ENCODE peak calls at places on chromosomes 7 and 10, in ten cellular contexts. Q is lung microvascular endothelial cell; C is LoVo; G is cardiac fibroblast; Z is central memory CD4-positive, alpha-beta T cell; O is tibial artery; X is kidney tubule cell; B is iPS-NIHi11; M is GM06990; E is mesendoderm. P is an unnamed sample.

GRCh38 chr7:22193361-22194016 is 163.5 kb downstream of the RAPGEF5 start:
- DNase-seq in Q (no peak), C (no peak), G (peak; percentile 26), Z (no peak), O (peak; percentile 33), X (peak; percentile 6), B (peak; percentile 63), M (no peak), E (peak; percentile 92), P (no peak)

GRCh38 chr7:102111758-102112119 is 174.9 kb upstream of the SH2B2 start:
- DNase-seq in Q (no peak), C (no peak), G (no peak), Z (no peak), O (no peak), X (no peak), B (peak; percentile 44), M (no peak), E (no peak), P (no peak)

GRCh38 chr10:25059990-25060389 is 43.6 kb downstream of the THNSL1 start:
- DNase-seq in Q (peak; percentile 62), C (peak; percentile 85), G (peak; percentile 92), Z (no peak), O (peak; percentile 83), X (peak; percentile 87), B (peak; percentile 31), M (no peak), E (peak; percentile 53), P (peak; percentile 77)

GRCh38 chr7:121235221-121235620 is 93.6 kb upstream of the WNT16 start:
- DNase-seq in Q (no peak), C (no peak), G (no peak), Z (no peak), O (no peak), X (no peak), B (no peak), M (no peak), E (no peak), P (no peak)

GRCh38 chr7:135174941-135175340 is 4.4 kb upstream of the CYREN start:
- DNase-seq in Q (no peak), C (no peak), G (no peak), Z (no peak), O (no peak), X (no peak), B (no peak), M (no peak), E (no peak), P (no peak)

GRCh38 chr10:59000162-59000825 is 176.1 kb upstream of the PHYHIPL start:
- DNase-seq in Q (no peak), C (no peak), G (no peak), Z (no peak), O (no peak), X (no peak), B (no peak), M (no peak), E (no peak), P (no peak)

GRCh38 chr10:82982110-82982608 is 1107.2 kb downstream of the NRG3 start:
- DNase-seq in Q (peak; percentile 12), C (no peak), G (peak; percentile 81), Z (no peak), O (no peak), X (peak; percentile 96), B (no peak), M (no peak), E (peak; percentile 75), P (peak; percentile 76)

GRCh38 chr10:51783907-51784306 is 84.5 kb upstream of the CSTF2T start:
- DNase-seq in Q (no peak), C (no peak), G (no peak), Z (no peak), O (no peak), X (no peak), B (no peak), M (no peak), E (no peak), P (no peak)

GRCh38 chr7:20076835-20077234 is 140.3 kb downstream of the MACC1 start:
- DNase-seq in Q (no peak), C (no peak), G (no peak), Z (no peak), O (no peak), X (no peak), B (no peak), M (no peak), E (no peak), P (no peak)

GRCh38 chr10:53598914-53599313 is 826.3 kb upstream of the MBL2 start:
- DNase-seq in Q (no peak), C (no peak), G (no peak), Z (no peak), O (no peak), X (peak; percentile 90), B (peak; percentile 26), M (no peak), E (peak; percentile 98), P (no peak)

GRCh38 chr10:97550336-97551149 is 22.0 kb upstream of the ANKRD2 start:
- DNase-seq in Q (no peak), C (no peak), G (no peak), Z (no peak), O (no peak), X (no peak), B (peak; percentile 37), M (no peak), E (peak; percentile 58), P (no peak)

GRCh38 chr10:131144711-131145375 is 166.7 kb downstream of the TCERG1L start:
- DNase-seq in Q (no peak), C (no peak), G (no peak), Z (no peak), O (no peak), X (no peak), B (no peak), M (no peak), E (no peak), P (no peak)

GRCh38 chr10:99532687-99533495 is at the start of gene NKX2-3:
- DNase-seq in Q (peak; percentile 77), C (no peak), G (peak; percentile 36), Z (no peak), O (peak; percentile 35), X (peak; percentile 37), B (peak; percentile 85), M (peak; percentile 72), E (peak; percentile 86), P (peak; percentile 56)

P was measured in Caki2.